ENCODE peak calls at places on chromosomes 16 and 17, in five cellular contexts. G is omental fat pad, H is cardiac fibroblast, D is tibial nerve, J is body of pancreas. E is an unnamed sample.

GRCh38 chr17:31136319-31136718 is 41.5 kb downstream of the NF1 start:
- DNase-seq in H (no peak), G (no peak), J (no peak), D (no peak), E (no peak)

GRCh38 chr17:82985973-82986372 is 93.4 kb upstream of the METRNL start:
- DNase-seq in D (no peak), H (peak; percentile 18), G (no peak), J (peak; percentile 50), E (peak; percentile 54)

GRCh38 chr16:47110939-47111338 is 32.8 kb downstream of the NETO2 start:
- DNase-seq in D (no peak), G (no peak), J (no peak), H (no peak), E (no peak)

GRCh38 chr16:71504901-71505300 is 15.8 kb upstream of the ZNF19 start:
- DNase-seq in G (no peak), J (no peak), H (no peak), D (no peak), E (no peak)

GRCh38 chr16:51767564-51767963 is 616.5 kb upstream of the SALL1 start:
- DNase-seq in D (no peak), J (no peak), G (no peak), H (no peak), E (no peak)

GRCh38 chr17:76844485-76844829 is 23.7 kb upstream of the MGAT5B start:
- DNase-seq in J (no peak), H (no peak), G (no peak), D (no peak), E (no peak)

GRCh38 chr17:68939195-68939594 is 16.0 kb downstream of the ABCA8 start:
- DNase-seq in D (no peak), G (no peak), H (no peak), J (no peak), E (no peak)

GRCh38 chr17:38735161-38735997 is 5.2 kb downstream of the CISD3 start:
- DNase-seq in D (no peak), H (peak; percentile 44), J (peak; percentile 74), G (peak; percentile 53), E (peak; percentile 90)

GRCh38 chr17:7190276-7190917 is 11.2 kb upstream of the ASGR1 start:
- DNase-seq in G (no peak), D (no peak), J (no peak), H (no peak), E (no peak)

GRCh38 chr16:50314665-50315064 is 48.3 kb downstream of the ADCY7 start:
- DNase-seq in J (no peak), H (no peak), D (no peak), G (no peak), E (no peak)
- TF ChIP-seq CTCF in J (no peak), H (no peak), D (no peak), G (no peak), E (no peak)

GRCh38 chr16:88063201-88063773 is 112.1 kb downstream of the BANP start:
- DNase-seq in H (peak; percentile 80), J (no peak), D (peak; percentile 38), G (no peak), E (no peak)
- TF ChIP-seq CTCF in H (peak; percentile 24), J (no peak), D (peak; percentile 24), G (no peak), E (no peak)

GRCh38 chr17:19717411-19717908 is 1.1 kb upstream of the SLC47A2 start:
- DNase-seq in H (no peak), G (no peak), J (no peak), D (no peak), E (no peak)

GRCh38 chr17:19719365-19720209 is 3.2 kb upstream of the SLC47A2 start:
- DNase-seq in G (no peak), D (no peak), J (no peak), H (no peak), E (no peak)

GRCh38 chr17:19720210-19720475 is 3.8 kb upstream of the SLC47A2 start:
- DNase-seq in H (no peak), J (no peak), G (no peak), D (no peak), E (no peak)

GRCh38 chr17:19718041-19718612 is 1.7 kb upstream of the SLC47A2 start:
- DNase-seq in H (no peak), J (no peak), G (no peak), D (no peak), E (no peak)

DNA sequence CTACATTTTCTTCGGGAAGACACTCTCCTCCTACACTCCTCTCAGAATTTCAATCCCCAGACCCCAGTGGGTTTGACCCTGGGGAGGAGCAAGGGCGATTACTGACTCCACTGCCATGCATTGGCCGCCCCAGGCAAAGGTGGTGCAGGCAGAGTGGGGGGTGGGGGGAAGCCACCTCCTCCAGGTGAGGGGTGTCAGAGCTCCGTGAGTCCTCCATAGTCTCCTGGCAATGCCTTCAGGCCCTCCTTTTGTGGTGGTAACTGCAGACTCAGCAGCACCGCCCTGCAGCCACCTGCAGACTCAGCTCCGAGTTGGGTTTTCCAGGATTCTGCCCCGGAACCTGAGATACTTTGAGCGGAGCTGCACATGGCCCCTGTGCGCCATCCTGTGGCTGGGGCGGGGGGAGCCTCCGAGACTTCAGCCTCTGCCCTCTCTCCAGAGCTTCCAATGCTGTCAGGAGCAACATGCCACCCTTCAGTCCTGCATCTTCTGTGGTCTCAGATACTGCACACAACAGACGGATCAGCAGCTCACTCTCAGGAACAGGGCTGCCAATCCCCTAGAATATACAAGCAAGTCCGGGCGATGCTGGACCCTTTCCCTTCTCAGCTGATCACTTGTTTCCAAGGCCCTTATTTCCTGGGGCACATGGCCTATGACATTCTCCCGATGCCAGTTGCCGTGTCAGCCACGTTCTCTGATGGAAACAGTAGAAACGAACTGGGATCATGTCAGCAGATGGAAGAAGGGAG is 2.4 kb upstream of the SLC47A2 start:
- DNase-seq in D (no peak), J (peak; percentile 36), G (no peak), H (no peak), E (no peak)
- TF ChIP-seq CTCF in D (no peak), J (peak; percentile 6), G (no peak), H (no peak), E (no peak)

DNA sequence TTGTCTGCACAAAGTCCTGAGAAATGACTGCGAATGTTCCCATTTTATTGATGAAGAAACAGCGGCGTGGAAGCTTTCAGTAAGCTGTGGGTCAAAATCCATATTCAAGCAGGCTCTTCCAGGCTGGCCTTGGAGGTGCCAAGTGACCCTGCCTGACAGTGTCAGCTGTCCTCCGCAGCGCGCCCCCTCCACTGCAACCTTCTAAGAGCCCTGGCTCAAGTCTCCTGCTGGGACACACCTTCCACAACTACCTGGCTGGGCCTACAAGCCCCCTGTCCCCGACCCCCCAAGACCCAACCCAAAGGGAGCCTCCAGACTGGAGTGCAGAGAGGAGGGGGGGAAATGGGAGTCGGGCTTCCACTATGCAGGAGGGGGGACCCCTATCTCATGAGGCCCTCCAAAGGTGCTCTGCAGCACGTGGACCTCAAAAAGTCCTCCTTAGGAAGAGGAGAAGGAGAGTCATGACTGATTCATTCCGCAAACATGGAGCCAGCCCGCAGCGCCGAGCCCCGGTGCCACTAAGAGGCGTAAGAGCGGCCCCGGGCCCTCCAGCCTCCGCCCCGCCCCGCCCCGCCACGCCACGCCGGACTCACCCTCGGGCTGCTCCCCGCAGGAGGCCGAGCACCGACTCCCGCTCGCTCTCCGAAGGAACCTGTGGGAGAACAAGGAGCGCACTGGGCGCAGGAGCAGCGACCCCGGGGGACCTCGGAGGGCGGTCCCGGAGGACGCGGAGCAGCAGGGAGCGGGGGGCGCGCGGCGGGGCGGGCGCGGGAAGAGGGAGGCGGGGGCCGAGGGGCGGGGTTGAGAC is 574 bp downstream of the MPP3 start:
- DNase-seq in D (no peak), J (peak; percentile 61), G (no peak), H (peak; percentile 55), E (no peak)
- TF ChIP-seq CTCF in D (no peak), J (no peak), G (no peak), H (no peak), E (no peak)

DNA sequence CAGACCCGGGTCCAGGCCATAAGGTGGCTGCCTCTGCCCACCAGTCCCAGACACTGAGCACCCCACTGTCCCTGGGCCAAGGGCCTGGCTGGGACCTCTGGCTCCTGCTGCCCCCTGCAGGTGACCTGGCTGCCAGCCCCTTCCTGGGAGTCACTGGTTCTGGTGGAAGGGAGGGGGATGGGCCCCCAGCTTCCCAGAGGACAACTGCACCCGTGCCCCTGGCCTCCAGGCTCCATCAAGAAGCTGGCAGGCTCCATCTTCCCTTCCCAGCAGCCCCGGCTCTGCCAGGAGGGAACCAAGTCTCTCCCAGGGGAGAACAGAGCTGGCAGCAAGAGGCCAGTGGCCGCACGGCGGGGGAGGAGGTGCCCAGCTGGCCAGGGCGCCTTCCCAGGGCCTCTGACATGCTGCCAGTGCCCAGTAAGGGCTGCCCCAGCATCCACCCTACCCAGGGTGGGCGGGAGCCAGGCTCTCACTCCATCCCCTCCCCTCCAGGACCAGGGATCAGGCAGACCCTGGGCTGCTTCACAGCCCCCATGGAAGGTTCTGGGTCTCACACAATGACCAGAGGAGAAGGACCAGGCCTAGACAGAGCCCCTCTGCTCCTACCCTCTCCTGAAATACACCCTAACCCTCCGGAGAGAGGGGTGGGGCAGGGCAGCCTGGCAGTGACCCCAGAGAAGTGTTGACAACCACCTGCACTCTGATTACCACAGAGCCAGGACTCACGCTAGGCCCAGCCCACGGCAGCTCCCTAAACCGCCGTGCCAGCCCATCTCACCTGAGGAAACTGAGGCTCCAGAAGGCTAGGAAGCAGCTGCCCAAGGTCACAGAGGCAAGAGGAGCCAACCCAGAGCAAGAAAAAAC is 3.6 kb downstream of the CLUH start:
- DNase-seq in H (peak; percentile 25), J (peak; percentile 71), D (no peak), G (no peak), E (no peak)
- TF ChIP-seq CTCF in H (peak; percentile 38), J (peak; percentile 21), D (peak; percentile 26), G (no peak), E (peak; percentile 55)

GRCh38 chr16:49183911-49184310 is 97.7 kb downstream of the CBLN1 start:
- DNase-seq in D (no peak), G (no peak), J (no peak), H (no peak), E (no peak)
- TF ChIP-seq CTCF in D (no peak), G (no peak), J (no peak), H (no peak), E (no peak)

GRCh38 chr16:10539793-10540192 is 40.6 kb downstream of the EMP2 start:
- DNase-seq in D (no peak), H (no peak), G (no peak), J (no peak), E (no peak)
- TF ChIP-seq CTCF in D (no peak), H (no peak), G (no peak), J (no peak), E (no peak)

E was measured in GM13976.